ENCODE peak calls at places on chromosomes 5 and 9, in six cellular contexts. N is HepG2, A is ovary, F is esophagus muscularis mucosa, O is transverse colon, C is H1. W is an unnamed sample.

GRCh38 chr5:175288048-175288621 is 155.8 kb downstream of the DRD1 start:
- DNase-seq in N (no peak), C (no peak), A (no peak), F (no peak), O (no peak), W (no peak)

GRCh38 chr9:134068742-134069535 is 1.1 kb upstream of the BRD3 start:
- DNase-seq in N (no peak), C (no peak), A (peak; percentile 42), O (no peak), F (no peak), W (no peak)

GRCh38 chr9:134564431-134565170 is 77.0 kb upstream of the COL5A1 start:
- DNase-seq in O (no peak), N (no peak), F (peak; percentile 89), A (no peak), C (peak; percentile 7), W (no peak)

GRCh38 chr5:95818181-95819147 is 4.1 kb downstream of the GLRX start:
- DNase-seq in C (no peak), N (no peak), A (no peak), F (no peak), O (no peak), W (no peak)

GRCh38 chr5:135102716-135103696 is 69.0 kb upstream of the PITX1 start:
- DNase-seq in C (no peak), N (no peak), O (no peak), A (no peak), F (no peak), W (no peak)

GRCh38 chr5:40781843-40782409 is 16.2 kb downstream of the PRKAA1 start:
- DNase-seq in F (no peak), A (no peak), C (no peak), O (no peak), N (no peak), W (no peak)

GRCh38 chr5:170731052-170731451 is 52.5 kb upstream of the GABRP start:
- DNase-seq in F (peak; percentile 7), N (no peak), O (no peak), A (no peak), C (no peak), W (no peak)

GRCh38 chr9:86405926-86406325 is 51.7 kb upstream of the TUT7 start:
- DNase-seq in A (no peak), N (peak; percentile 53), C (no peak), F (peak; percentile 90), O (no peak), W (no peak)

GRCh38 chr9:36945999-36946398 is 88.1 kb downstream of the PAX5 start:
- DNase-seq in O (no peak), C (no peak), A (no peak), N (no peak), F (no peak), W (no peak)

GRCh38 chr9:134709512-134710270 is 68.1 kb downstream of the COL5A1 start:
- DNase-seq in O (no peak), N (no peak), A (no peak), C (no peak), F (no peak), W (no peak)

GRCh38 chr9:93683331-93684134 is 107.1 kb downstream of the PHF2 start:
- DNase-seq in O (peak; percentile 4), A (peak; percentile 14), F (peak; percentile 66), N (no peak), C (peak; percentile 41), W (no peak)

GRCh38 chr9:72524820-72525539 is 3.6 kb downstream of the TMC1 start:
- DNase-seq in C (no peak), O (peak; percentile 50), F (no peak), A (no peak), N (no peak), W (no peak)

GRCh38 chr5:76471994-76472337 is 68.9 kb downstream of the IQGAP2 start:
- DNase-seq in N (no peak), C (no peak), O (no peak), A (no peak), F (no peak), W (no peak)

GRCh38 chr5:172383231-172383802 is 71.0 kb downstream of the SH3PXD2B start:
- DNase-seq in F (no peak), C (no peak), A (no peak), N (peak; percentile 92), O (peak; percentile 34), W (no peak)

GRCh38 chr9:73176450-73176875 is 24.8 kb downstream of the ANXA1 start:
- DNase-seq in C (no peak), A (no peak), N (no peak), O (no peak), F (no peak), W (no peak)

GRCh38 chr5:28468121-28468520 is 1429.7 kb upstream of the CDH9 start:
- DNase-seq in O (no peak), C (no peak), F (no peak), A (no peak), N (no peak), W (no peak)

GRCh38 chr5:77138981-77139380 is 51.9 kb upstream of the ZBED3 start:
- DNase-seq in A (peak; percentile 66), C (no peak), O (no peak), F (no peak), N (no peak), W (peak; percentile 44)

GRCh38 chr9:88828492-88828974 is 162.7 kb upstream of the S1PR3 start:
- DNase-seq in N (no peak), F (peak; percentile 70), A (no peak), C (no peak), O (no peak), W (no peak)

GRCh38 chr5:163565931-163566608 is 60.7 kb downstream of the MAT2B start:
- DNase-seq in F (no peak), A (peak; percentile 34), N (peak; percentile 76), O (peak; percentile 15), C (peak; percentile 78), W (no peak)

GRCh38 chr9:113526841-113527240 is 63.3 kb downstream of the RGS3 start:
- DNase-seq in A (peak; percentile 63), N (no peak), O (no peak), F (no peak), C (no peak), W (no peak)

GRCh38 chr5:82885657-82886389 is 191.4 kb downstream of the TMEM167A start:
- DNase-seq in F (no peak), A (no peak), C (no peak), N (no peak), O (no peak), W (no peak)

GRCh38 chr5:52560366-52560765 is 227.3 kb upstream of the ITGA1 start:
- DNase-seq in A (no peak), C (no peak), F (no peak), N (no peak), O (no peak), W (no peak)

GRCh38 chr9:114718801-114719221 is 36.8 kb upstream of the TEX48 start:
- DNase-seq in F (no peak), N (no peak), O (peak; percentile 35), C (no peak), A (no peak), W (no peak)

GRCh38 chr5:103234239-103234975 is 24.2 kb upstream of the MACIR start:
- DNase-seq in N (no peak), O (no peak), F (no peak), C (no peak), A (no peak), W (no peak)

GRCh38 chr5:99105216-99105615 is 176.4 kb upstream of the CHD1 start:
- DNase-seq in A (no peak), N (no peak), O (no peak), F (no peak), C (no peak), W (no peak)

GRCh38 chr9:7186175-7186574 is 428.4 kb downstream of the KDM4C start:
- DNase-seq in N (peak; percentile 16), F (no peak), O (no peak), A (no peak), C (no peak), W (no peak)
- TF ChIP-seq EP300 in N (no peak), F (no peak), O (no peak), A (no peak), C (no peak), W (no peak)

DNA sequence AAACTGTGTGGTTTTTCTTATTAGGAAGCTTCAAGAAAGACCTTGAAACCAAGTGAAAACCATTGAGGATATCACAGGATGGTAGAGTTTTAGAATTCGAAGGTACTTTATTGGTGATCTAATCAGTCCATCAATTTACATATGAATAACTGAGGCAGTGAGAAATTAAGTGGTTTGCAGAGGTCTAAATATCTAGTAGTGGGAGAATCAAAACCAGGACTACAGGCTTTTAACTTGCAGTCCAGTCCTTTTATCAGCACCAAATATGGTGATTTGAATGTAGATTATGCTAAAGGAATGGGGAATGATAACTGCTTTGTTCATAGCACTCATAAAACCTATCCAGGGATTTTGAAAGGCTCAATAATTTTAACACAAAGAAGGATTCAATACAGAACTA is 85.8 kb downstream of the ZSWIM6 start:
- DNase-seq in C (no peak), O (no peak), N (no peak), F (no peak), A (no peak), W (no peak)
- H3K9me3 ChIP-seq in C (no peaks in the 10 kb centered on the region), O (no peaks in the 10 kb centered on the region), N (no peaks in the 10 kb centered on the region), F (no peaks in the 10 kb centered on the region), A (no peaks in the 10 kb centered on the region), W (no peaks in the 10 kb centered on the region)

GRCh38 chr5:31068287-31068686 is 125.2 kb upstream of the CDH6 start:
- DNase-seq in O (no peak), A (no peak), N (no peak), F (no peak), C (no peak), W (no peak)
- TF ChIP-seq EP300 in O (no peak), A (no peak), N (no peak), F (no peak), C (no peak), W (no peak)

DNA sequence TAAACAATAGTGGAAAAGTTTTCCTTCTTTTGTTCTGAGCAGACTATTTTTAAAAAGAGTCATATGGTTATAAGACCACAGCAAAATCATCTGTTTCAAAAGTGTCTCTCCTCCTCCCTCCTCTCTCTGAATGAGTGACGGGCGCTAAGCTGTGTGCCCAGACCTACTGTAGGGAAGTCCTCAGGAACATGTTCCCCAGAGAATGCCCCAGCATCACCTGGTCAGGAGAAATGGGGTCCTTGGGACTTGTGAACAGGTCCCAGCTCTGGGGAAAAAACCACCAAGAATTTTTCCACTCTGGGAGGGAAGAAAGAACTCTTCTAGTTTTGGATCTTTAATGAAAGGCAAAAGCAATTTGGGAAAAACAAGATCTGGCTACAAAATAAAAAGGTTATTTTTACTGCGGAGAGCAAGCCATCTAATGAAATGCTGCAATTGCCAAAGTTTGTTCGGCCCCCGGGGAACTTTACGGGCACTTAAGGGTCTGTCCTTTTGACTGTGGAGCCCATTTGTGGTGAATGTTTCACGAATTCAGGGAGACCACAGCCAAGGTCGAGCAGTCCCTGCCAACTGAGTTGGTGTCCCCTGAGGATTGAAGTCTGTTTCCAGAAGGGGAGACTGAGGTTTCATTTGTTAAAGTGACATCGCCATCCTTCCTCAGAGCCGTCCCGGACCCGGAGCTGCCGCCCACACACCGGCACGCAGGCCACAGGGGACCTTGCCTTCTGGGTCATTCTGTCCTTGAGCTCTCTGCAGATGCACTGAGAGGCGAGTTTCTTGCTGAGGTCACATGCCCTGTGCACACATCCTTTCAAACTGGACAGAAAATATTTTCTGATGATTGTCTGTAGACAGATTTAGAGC is 25.8 kb downstream of the BOD1 start:
- DNase-seq in A (peak; percentile 45), O (no peak), N (no peak), F (no peak), C (no peak), W (no peak)
- H3K9me3 ChIP-seq in A (no peaks in the 10 kb centered on the region), O (peaks cover 13% of the 10 kb centered on the region), N (peaks cover 43% of the 10 kb centered on the region), F (peaks cover 17% of the 10 kb centered on the region), C (peaks cover 36% of the 10 kb centered on the region), W (peaks cover 18% of the 10 kb centered on the region)

W was measured in tibial nerve.